ENCODE peak calls at places on chromosomes 13 and 19, in six cellular contexts. M is gastrocnemius medialis, R is A549, A is NB4, F is ovary, H is lower leg skin. P is an unnamed sample.

GRCh38 chr13:27396252-27396846 is 28.1 kb upstream of the GTF3A start:
- DNase-seq in M (no peak), R (no peak), A (no peak), F (no peak), H (no peak), P (no peak)

GRCh38 chr13:102729560-102730275 is 34.9 kb upstream of the METTL21C start:
- DNase-seq in M (no peak), R (peak; percentile 35), A (no peak), F (no peak), H (no peak), P (no peak)

GRCh38 chr19:18156841-18157464 is 4.0 kb downstream of the PIK3R2 start:
- DNase-seq in M (no peak), R (peak; percentile 77), A (no peak), F (peak; percentile 96), H (peak; percentile 71), P (peak; percentile 89)

GRCh38 chr19:38182536-38183210 is 41.3 kb downstream of the DPF1 start:
- DNase-seq in M (no peak), R (no peak), A (no peak), F (no peak), H (no peak), P (no peak)

GRCh38 chr13:67867206-67867605 is 637.1 kb upstream of the PCDH9 start:
- DNase-seq in M (no peak), R (no peak), A (no peak), F (no peak), H (no peak), P (no peak)

GRCh38 chr13:110444226-110444653 is 117.3 kb downstream of the RAB20 start:
- DNase-seq in M (no peak), R (no peak), A (peak; percentile 59), F (no peak), H (no peak), P (peak; percentile 36)

GRCh38 chr19:16584825-16585801 is 12.9 kb upstream of the SLC35E1 start:
- DNase-seq in M (no peak), R (no peak), A (peak; percentile 48), F (no peak), H (no peak), P (no peak)

GRCh38 chr19:40177286-40178070 is 13.7 kb upstream of the MAP3K10 start:
- DNase-seq in M (no peak), R (no peak), A (no peak), F (no peak), H (no peak), P (no peak)

GRCh38 chr13:34546841-34547240 is 395.2 kb upstream of the NBEA start:
- DNase-seq in M (no peak), R (no peak), A (no peak), F (no peak), H (no peak), P (no peak)

GRCh38 chr19:3670796-3671679 is 29.2 kb downstream of the PIP5K1C start:
- DNase-seq in M (peak; percentile 42), R (no peak), A (no peak), F (peak; percentile 93), H (peak; percentile 46), P (peak; percentile 92)

GRCh38 chr19:3669134-3669436 is 31.2 kb downstream of the PIP5K1C start:
- DNase-seq in M (no peak), R (no peak), A (no peak), F (no peak), H (no peak), P (no peak)

GRCh38 chr19:3669616-3670257 is 30.5 kb downstream of the PIP5K1C start:
- DNase-seq in M (no peak), R (no peak), A (no peak), F (peak; percentile 61), H (no peak), P (peak; percentile 48)

GRCh38 chr19:3671680-3672574 is 28.3 kb downstream of the PIP5K1C start:
- DNase-seq in M (no peak), R (no peak), A (no peak), F (peak; percentile 60), H (no peak), P (peak; percentile 49)

GRCh38 chr19:3670258-3670795 is 29.9 kb downstream of the PIP5K1C start:
- DNase-seq in M (peak; percentile 55), R (peak; percentile 77), A (no peak), F (peak; percentile 87), H (peak; percentile 59), P (peak; percentile 91)
- TF ChIP-seq POLR2A in M (peak; percentile 59), R (no peak), A (no peak), F (peak; percentile 80), H (no peak), P (peak; percentile 93)

DNA sequence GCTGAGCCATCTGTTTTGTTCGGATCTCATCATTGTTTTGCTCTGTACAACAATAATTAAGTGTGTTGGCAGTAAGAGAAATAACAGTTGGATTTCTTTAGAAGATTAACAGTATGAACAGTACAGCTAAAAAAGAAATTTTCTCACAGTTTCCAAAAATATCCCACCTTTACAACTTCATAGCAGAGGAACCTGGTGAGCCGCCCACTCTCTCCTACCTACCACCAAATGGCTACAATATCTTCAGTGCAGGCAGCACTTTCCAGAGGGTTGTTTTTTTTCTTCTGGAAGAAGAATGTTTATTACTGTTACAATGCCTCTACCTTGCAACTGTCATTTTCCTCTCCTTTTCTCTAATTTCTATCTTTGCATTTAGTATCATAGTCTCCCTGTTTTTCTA is 1577.5 kb upstream of the PRR20A start:
- DNase-seq in M (no peak), R (no peak), A (no peak), F (no peak), H (no peak), P (no peak)
- TF ChIP-seq POLR2A in M (no peak), R (no peak), A (no peak), F (no peak), H (no peak), P (no peak)

GRCh38 chr19:33086955-33087354 is 6.0 kb downstream of the GPATCH1 start:
- DNase-seq in M (no peak), R (no peak), A (no peak), F (no peak), H (no peak), P (no peak)
- TF ChIP-seq POLR2A in M (no peak), R (no peak), A (no peak), F (no peak), H (no peak), P (no peak)

GRCh38 chr19:2043269-2043641 is 7.8 kb downstream of the MKNK2 start:
- DNase-seq in M (no peak), R (no peak), A (no peak), F (peak; percentile 55), H (peak; percentile 30), P (peak; percentile 18)
- TF ChIP-seq POLR2A in M (no peak), R (no peak), A (no peak), F (no peak), H (no peak), P (no peak)

GRCh38 chr19:50658438-50659317 is 9.4 kb downstream of the C19orf81 start:
- DNase-seq in M (no peak), R (peak; percentile 95), A (peak; percentile 93), F (peak; percentile 66), H (peak; percentile 19), P (peak; percentile 21)
- TF ChIP-seq POLR2A in M (no peak), R (peak; percentile 80), A (peak; percentile 73), F (no peak), H (no peak), P (peak; percentile 78)

DNA sequence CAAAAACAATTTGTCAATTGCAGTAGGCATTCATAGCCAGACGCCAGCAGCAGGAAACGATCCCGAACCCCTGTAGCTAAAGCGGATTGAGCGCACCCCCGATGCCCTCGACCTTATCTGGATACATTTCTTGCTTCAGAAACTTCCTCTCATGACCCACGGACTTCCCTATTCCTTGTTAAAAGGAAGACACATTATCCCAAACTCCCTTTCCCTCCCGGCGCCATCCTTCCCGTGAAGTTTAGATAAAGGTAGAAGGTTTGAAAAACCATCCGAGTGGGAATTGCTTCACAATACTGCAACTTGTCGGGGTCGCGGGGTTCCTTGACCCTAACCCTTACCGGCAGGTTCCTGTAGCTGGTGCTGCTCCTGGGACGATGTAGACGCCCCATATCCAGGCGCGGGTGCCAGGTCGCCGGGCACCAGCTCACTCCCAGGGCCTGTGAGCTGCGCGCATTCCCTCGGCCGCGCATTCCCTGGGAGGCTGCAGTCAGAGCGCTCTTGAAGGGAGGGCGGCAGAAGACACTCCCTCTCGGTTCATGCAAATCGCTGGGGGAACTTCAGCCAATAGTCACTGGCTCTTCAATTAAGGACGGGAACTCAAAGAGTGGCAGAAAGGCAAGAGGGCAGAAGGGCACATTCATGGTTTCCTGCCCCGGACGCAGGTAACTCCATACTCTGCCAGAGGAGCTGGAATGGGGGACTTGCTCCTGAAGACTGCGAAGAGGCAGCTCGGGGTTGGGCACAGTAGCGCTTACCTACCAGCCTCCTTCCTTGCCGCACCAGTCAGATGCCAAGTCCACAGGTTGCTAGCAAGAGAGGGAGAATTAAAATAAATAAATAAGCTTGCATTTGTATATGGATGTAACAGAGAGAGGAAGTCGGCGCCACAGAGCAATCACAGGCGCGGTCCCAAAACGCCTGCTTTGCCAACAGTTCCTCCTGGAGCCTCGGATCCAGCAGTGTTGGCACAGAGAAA is 674 bp downstream of the PCDH20 start:
- DNase-seq in M (no peak), R (peak; percentile 7), A (no peak), F (no peak), H (no peak), P (no peak)
- TF ChIP-seq POLR2A in M (no peak), R (no peak), A (no peak), F (no peak), H (no peak), P (no peak)

P was measured in uterus.